ENCODE peak calls at places on chromosome 15, in seven cellular contexts. Z is GM12878, X is SK-N-SH, N is H1, R is HepG2, B is HCT116, K is K562. L is an unnamed sample.

GRCh38 chr15:73176579-73176978 is 124.3 kb downstream of the NEO1 start:
- DNase-seq in Z (no peak), X (no peak), B (no peak), R (no peak), K (no peak), N (no peak), L (no peak)

GRCh38 chr15:88981244-88982215 is 68.4 kb upstream of the MFGE8 start:
- DNase-seq in K (no peak), R (no peak), X (no peak), Z (no peak), B (no peak), N (no peak), L (no peak)

GRCh38 chr15:83747050-83747717 is 93.3 kb downstream of the ADAMTSL3 start:
- DNase-seq in K (no peak), B (peak; percentile 3), N (no peak), X (no peak), R (peak; percentile 2), Z (no peak), L (peak; percentile 48)

GRCh38 chr15:51844747-51845426 is 15.4 kb downstream of the TMOD3 start:
- DNase-seq in K (no peak), B (no peak), N (no peak), Z (no peak), R (no peak), X (no peak), L (no peak)

GRCh38 chr15:93209690-93210425 is 120.8 kb upstream of the RGMA start:
- DNase-seq in N (no peak), X (no peak), Z (no peak), R (no peak), K (no peak), B (no peak), L (no peak)

GRCh38 chr15:68768321-68768720 is 52.4 kb downstream of the ANP32A start:
- DNase-seq in X (no peak), N (no peak), B (no peak), Z (no peak), R (no peak), K (no peak), L (no peak)

GRCh38 chr15:71002321-71002720 is 109.7 kb downstream of the LRRC49 start:
- DNase-seq in Z (no peak), K (no peak), R (no peak), X (no peak), N (no peak), B (no peak), L (no peak)

GRCh38 chr15:40229956-40230355 is 8.9 kb upstream of the PAK6 start:
- DNase-seq in Z (no peak), B (no peak), K (no peak), N (no peak), X (no peak), R (no peak), L (no peak)

GRCh38 chr15:54083501-54083900 is 105.3 kb downstream of the UNC13C start:
- DNase-seq in K (no peak), Z (no peak), N (no peak), B (no peak), X (no peak), R (no peak), L (no peak)

GRCh38 chr15:41115088-41115651 is 910 bp downstream of the INO80 start:
- DNase-seq in X (peak; percentile 53), B (peak; percentile 37), Z (peak; percentile 25), R (peak; percentile 58), K (peak; percentile 21), N (no peak), L (no peak)

GRCh38 chr15:98561169-98561941 is 87.0 kb upstream of the IGF1R start:
- DNase-seq in X (no peak), B (no peak), K (no peak), Z (no peak), N (no peak), R (no peak), L (no peak)

GRCh38 chr15:25664761-25665160 is 198.4 kb downstream of the ATP10A start:
- DNase-seq in Z (no peak), R (no peak), N (no peak), B (no peak), K (no peak), X (no peak), L (no peak)

GRCh38 chr15:65747265-65747664 is 44.8 kb downstream of the DENND4A start:
- DNase-seq in B (no peak), R (no peak), X (no peak), N (no peak), Z (no peak), K (no peak), L (no peak)

GRCh38 chr15:67303490-67304363 is 49.1 kb downstream of the IQCH start:
- DNase-seq in N (no peak), B (peak; percentile 42), X (peak; percentile 6), K (peak; percentile 20), Z (peak; percentile 24), R (peak; percentile 49), L (peak; percentile 5)

GRCh38 chr15:82680200-82681102 is 29.2 kb downstream of the AP3B2 start:
- DNase-seq in R (no peak), Z (no peak), K (peak; percentile 98), X (peak; percentile 77), N (peak; percentile 82), B (no peak), L (peak; percentile 72)

GRCh38 chr15:43800286-43801136 is at the start of gene HYPK:
- DNase-seq in K (peak; percentile 85), B (peak; percentile 57), N (peak; percentile 41), Z (peak; percentile 55), X (peak; percentile 91), R (peak; percentile 73), L (peak; percentile 54)

GRCh38 chr15:51227967-51228783 is 110.2 kb downstream of the CYP19A1 start:
- DNase-seq in R (peak; percentile 24), B (peak; percentile 54), K (peak; percentile 78), N (peak; percentile 7), Z (peak; percentile 76), X (no peak), L (no peak)

GRCh38 chr15:82539690-82540054 is 585 bp downstream of the RPS17 start:
- DNase-seq in X (peak; percentile 33), K (peak; percentile 55), B (no peak), R (no peak), N (no peak), Z (no peak), L (no peak)

GRCh38 chr15:63364293-63365003 is 17.2 kb downstream of the CA12 start:
- DNase-seq in X (no peak), K (no peak), B (no peak), Z (no peak), R (no peak), N (no peak), L (no peak)

DNA sequence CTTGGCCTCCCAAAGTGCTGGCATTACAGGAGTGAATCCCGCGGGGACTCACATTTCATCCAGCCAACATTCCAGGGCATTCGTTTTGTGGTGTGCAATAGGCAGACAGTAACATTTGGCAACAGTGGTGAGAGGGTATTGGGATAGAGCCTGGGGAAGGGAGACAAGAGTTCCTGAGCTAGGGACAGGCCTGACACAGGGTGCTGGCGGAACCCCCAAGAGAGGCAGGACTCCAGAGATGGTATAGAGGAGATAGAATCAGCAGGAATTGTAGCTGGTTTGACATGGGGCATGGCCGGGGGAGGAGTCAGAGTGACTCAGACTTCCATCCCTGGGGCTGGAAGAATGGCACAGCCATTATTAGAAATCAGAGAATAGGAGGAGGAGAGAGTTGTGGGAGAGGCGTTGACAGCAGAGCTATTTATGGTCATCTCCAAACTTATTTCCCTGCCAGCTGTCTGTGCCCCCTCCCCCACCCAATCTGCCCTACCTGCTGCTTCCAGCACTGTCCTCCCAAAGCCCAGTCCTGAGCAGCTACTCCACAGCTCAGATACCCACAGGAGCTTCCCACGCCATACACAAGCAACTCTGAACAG is 4.4 kb upstream of the IDH2 start:
- DNase-seq in X (peak; percentile 71), K (no peak), R (no peak), B (no peak), N (no peak), Z (no peak), L (peak; percentile 64)
- TF ChIP-seq JUND in X (no peak), K (peak; percentile 71), R (no peak), B (no peak), N (no peak), Z (no peak), L (no peak)

GRCh38 chr15:78006567-78007205 is 70.8 kb downstream of the TBC1D2B start:
- DNase-seq in X (no peak), K (no peak), B (no peak), N (no peak), Z (no peak), R (no peak), L (no peak)

GRCh38 chr15:78002996-78003395 is 74.5 kb downstream of the TBC1D2B start:
- DNase-seq in B (no peak), N (no peak), R (no peak), K (no peak), Z (no peak), X (no peak), L (no peak)

GRCh38 chr15:78003539-78004008 is 73.9 kb downstream of the TBC1D2B start:
- DNase-seq in X (no peak), N (no peak), K (no peak), B (no peak), Z (no peak), R (no peak), L (peak; percentile 17)

GRCh38 chr15:78004222-78004727 is 73.2 kb downstream of the TBC1D2B start:
- DNase-seq in K (no peak), R (no peak), N (no peak), Z (no peak), B (no peak), X (no peak), L (peak; percentile 7)

GRCh38 chr15:78004919-78005634 is 72.4 kb downstream of the TBC1D2B start:
- DNase-seq in X (peak; percentile 80), K (no peak), Z (no peak), B (no peak), N (no peak), R (no peak), L (no peak)
- TF ChIP-seq JUND in X (no peak), K (no peak), Z (no peak), B (no peak), N (no peak), R (no peak), L (no peak)

GRCh38 chr15:35717721-35718120 is 171.8 kb upstream of the DPH6 start:
- DNase-seq in X (no peak), K (no peak), B (no peak), Z (no peak), R (no peak), N (no peak), L (no peak)
- TF ChIP-seq JUND in X (no peak), K (no peak), B (no peak), Z (no peak), R (no peak), N (no peak), L (no peak)

DNA sequence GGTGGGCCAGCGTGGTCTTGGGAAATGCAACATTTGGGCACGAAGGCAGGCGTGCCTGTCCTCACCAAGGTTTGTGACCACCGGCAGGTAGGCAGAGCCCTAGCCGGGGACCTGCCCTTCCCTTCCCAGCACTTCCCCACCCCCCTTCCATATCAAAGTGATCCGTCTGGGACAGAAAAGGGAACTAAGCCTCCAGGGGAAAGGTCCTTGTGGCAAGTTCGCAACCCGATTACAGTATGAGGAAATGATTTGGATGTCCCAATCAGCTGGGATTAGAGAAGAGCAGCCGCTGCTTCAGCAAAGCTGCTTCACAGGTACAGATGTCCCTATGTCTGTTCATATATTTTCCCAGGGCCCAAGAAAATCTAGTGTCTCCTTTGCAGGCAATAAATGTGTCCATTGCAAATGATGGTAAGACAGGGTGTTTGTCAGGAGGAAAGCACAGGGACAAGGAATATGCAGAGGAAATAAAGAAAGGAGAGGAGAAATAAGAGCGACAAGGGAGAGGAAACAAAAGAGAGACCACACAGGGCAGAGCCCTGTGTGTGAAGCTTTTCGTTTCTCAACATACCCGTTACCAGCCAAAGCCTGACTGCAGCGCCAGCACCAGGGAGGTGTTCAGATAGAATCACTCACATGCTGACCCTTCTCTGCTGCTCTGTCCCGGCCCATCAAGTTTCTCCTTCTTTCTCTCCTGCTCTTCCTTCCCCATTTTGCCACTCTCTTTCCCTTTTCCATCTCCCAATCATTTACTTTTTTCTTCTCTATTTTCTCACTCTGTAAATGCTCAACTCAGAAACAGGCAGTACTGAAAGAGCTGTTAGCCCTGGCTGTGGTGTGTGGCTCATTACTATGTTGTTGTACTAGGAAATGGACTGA is 17.4 kb upstream of the SECISBP2L start:
- DNase-seq in K (no peak), B (no peak), R (no peak), X (no peak), N (no peak), Z (no peak), L (no peak)
- TF ChIP-seq JUND in K (no peak), B (no peak), R (no peak), X (no peak), N (no peak), Z (no peak), L (no peak)